ENCODE peak calls at places on chromosomes 7 and 10, in ten cellular contexts. One of them, this sample, is unnamed.
A peak's percentile ranks its signal among the peaks of the same experiment; 100 is the strongest.

GRCh38 chr7:40162516-40162915 is 27.7 kb downstream of the SUGCT start:
- DNase-seq in fibroblast of mammary gland: peak; percentile 24
- DNase-seq in A549: no peak
- DNase-seq in AG04449: no peak
- DNase-seq in neural progenitor cell: no peak
- DNase-seq in A673: no peak
- DNase-seq in cardiac fibroblast: peak; percentile 3
- DNase-seq in stomach: no peak
- DNase-seq in hepatocyte: no peak
- DNase-seq in lower leg skin: no peak
- DNase-seq in this sample: no peak

GRCh38 chr7:50227623-50228618 is 76.6 kb upstream of the IKZF1 start:
- DNase-seq in fibroblast of mammary gland: no peak
- DNase-seq in A549: no peak
- DNase-seq in AG04449: no peak
- DNase-seq in neural progenitor cell: no peak
- DNase-seq in A673: peak; percentile 70
- DNase-seq in cardiac fibroblast: no peak
- DNase-seq in stomach: no peak
- DNase-seq in hepatocyte: no peak
- DNase-seq in lower leg skin: no peak
- DNase-seq in this sample: no peak

GRCh38 chr10:108362306-108362705 is 1197.8 kb upstream of the SORCS1 start:
- DNase-seq in fibroblast of mammary gland: no peak
- DNase-seq in A549: no peak
- DNase-seq in AG04449: no peak
- DNase-seq in neural progenitor cell: no peak
- DNase-seq in A673: no peak
- DNase-seq in cardiac fibroblast: no peak
- DNase-seq in stomach: no peak
- DNase-seq in hepatocyte: no peak
- DNase-seq in lower leg skin: no peak
- DNase-seq in this sample: no peak

GRCh38 chr10:17348111-17349008 is 106.0 kb downstream of the ST8SIA6 start:
- DNase-seq in fibroblast of mammary gland: peak; percentile 91
- DNase-seq in A549: peak; percentile 13
- DNase-seq in AG04449: peak; percentile 26
- DNase-seq in neural progenitor cell: peak; percentile 24
- DNase-seq in A673: peak; percentile 73
- DNase-seq in cardiac fibroblast: peak; percentile 86
- DNase-seq in stomach: no peak
- DNase-seq in hepatocyte: peak; percentile 17
- DNase-seq in lower leg skin: no peak
- DNase-seq in this sample: peak; percentile 42

GRCh38 chr10:3935141-3935540 is 150.1 kb upstream of the KLF6 start:
- DNase-seq in fibroblast of mammary gland: peak; percentile 92
- DNase-seq in A549: no peak
- DNase-seq in AG04449: no peak
- DNase-seq in neural progenitor cell: no peak
- DNase-seq in A673: no peak
- DNase-seq in cardiac fibroblast: peak; percentile 89
- DNase-seq in stomach: no peak
- DNase-seq in hepatocyte: peak; percentile 14
- DNase-seq in lower leg skin: no peak
- DNase-seq in this sample: peak; percentile 16

GRCh38 chr7:129780257-129781127 is 169.0 kb downstream of the NRF1 start:
- DNase-seq in fibroblast of mammary gland: no peak
- DNase-seq in A549: peak; percentile 90
- DNase-seq in AG04449: no peak
- DNase-seq in neural progenitor cell: peak; percentile 71
- DNase-seq in A673: peak; percentile 76
- DNase-seq in cardiac fibroblast: no peak
- DNase-seq in stomach: peak; percentile 91
- DNase-seq in hepatocyte: peak; percentile 92
- DNase-seq in lower leg skin: peak; percentile 63
- DNase-seq in this sample: no peak

GRCh38 chr10:129968937-129969527 is 5.0 kb upstream of the EBF3 start:
- DNase-seq in fibroblast of mammary gland: peak; percentile 52
- DNase-seq in A549: peak; percentile 56
- DNase-seq in AG04449: no peak
- DNase-seq in neural progenitor cell: peak; percentile 89
- DNase-seq in A673: peak; percentile 91
- DNase-seq in cardiac fibroblast: peak; percentile 71
- DNase-seq in stomach: no peak
- DNase-seq in hepatocyte: peak; percentile 81
- DNase-seq in lower leg skin: no peak
- DNase-seq in this sample: no peak

GRCh38 chr7:148698397-148699023 is at the start of gene CUL1:
- DNase-seq in fibroblast of mammary gland: peak; percentile 55
- DNase-seq in A549: peak; percentile 80
- DNase-seq in AG04449: no peak
- DNase-seq in neural progenitor cell: peak; percentile 89
- DNase-seq in A673: peak; percentile 78
- DNase-seq in cardiac fibroblast: peak; percentile 65
- DNase-seq in stomach: peak; percentile 91
- DNase-seq in hepatocyte: peak; percentile 91
- DNase-seq in lower leg skin: peak; percentile 85
- DNase-seq in this sample: no peak

GRCh38 chr10:52004342-52004949 is 305.1 kb upstream of the CSTF2T start:
- DNase-seq in fibroblast of mammary gland: peak; percentile 66
- DNase-seq in A549: peak; percentile 41
- DNase-seq in AG04449: no peak
- DNase-seq in neural progenitor cell: peak; percentile 63
- DNase-seq in A673: peak; percentile 60
- DNase-seq in cardiac fibroblast: peak; percentile 73
- DNase-seq in stomach: no peak
- DNase-seq in hepatocyte: peak; percentile 66
- DNase-seq in lower leg skin: no peak
- DNase-seq in this sample: peak; percentile 3

GRCh38 chr10:128087884-128088695 is 38.1 kb downstream of the MKI67 start:
- DNase-seq in fibroblast of mammary gland: no peak
- DNase-seq in A549: peak; percentile 24
- DNase-seq in AG04449: no peak
- DNase-seq in neural progenitor cell: no peak
- DNase-seq in A673: no peak
- DNase-seq in cardiac fibroblast: no peak
- DNase-seq in stomach: no peak
- DNase-seq in hepatocyte: no peak
- DNase-seq in lower leg skin: no peak
- DNase-seq in this sample: no peak

GRCh38 chr10:778626-779330 is 89.3 kb upstream of the DIP2C start:
- DNase-seq in fibroblast of mammary gland: peak; percentile 16
- DNase-seq in A549: no peak
- DNase-seq in AG04449: no peak
- DNase-seq in neural progenitor cell: no peak
- DNase-seq in A673: no peak
- DNase-seq in cardiac fibroblast: no peak
- DNase-seq in stomach: peak; percentile 16
- DNase-seq in hepatocyte: no peak
- DNase-seq in lower leg skin: no peak
- DNase-seq in this sample: no peak

GRCh38 chr7:6558837-6559236 is 7.6 kb upstream of the GRID2IP start:
- DNase-seq in fibroblast of mammary gland: peak; percentile 53
- DNase-seq in A549: peak; percentile 78
- DNase-seq in AG04449: no peak
- DNase-seq in neural progenitor cell: peak; percentile 53
- DNase-seq in A673: peak; percentile 84
- DNase-seq in cardiac fibroblast: peak; percentile 50
- DNase-seq in stomach: no peak
- DNase-seq in hepatocyte: peak; percentile 49
- DNase-seq in lower leg skin: no peak
- DNase-seq in this sample: no peak

GRCh38 chr7:82950436-82950835 is 212.2 kb downstream of the PCLO start:
- DNase-seq in fibroblast of mammary gland: no peak
- DNase-seq in A549: no peak
- DNase-seq in AG04449: no peak
- DNase-seq in neural progenitor cell: no peak
- DNase-seq in A673: no peak
- DNase-seq in cardiac fibroblast: no peak
- DNase-seq in stomach: no peak
- DNase-seq in hepatocyte: no peak
- DNase-seq in lower leg skin: no peak
- DNase-seq in this sample: no peak

GRCh38 chr7:92963599-92963998 is 127.2 kb upstream of the CDK6 start:
- DNase-seq in fibroblast of mammary gland: no peak
- DNase-seq in A549: no peak
- DNase-seq in AG04449: no peak
- DNase-seq in neural progenitor cell: no peak
- DNase-seq in A673: no peak
- DNase-seq in cardiac fibroblast: no peak
- DNase-seq in stomach: no peak
- DNase-seq in hepatocyte: no peak
- DNase-seq in lower leg skin: no peak
- DNase-seq in this sample: no peak

DNA sequence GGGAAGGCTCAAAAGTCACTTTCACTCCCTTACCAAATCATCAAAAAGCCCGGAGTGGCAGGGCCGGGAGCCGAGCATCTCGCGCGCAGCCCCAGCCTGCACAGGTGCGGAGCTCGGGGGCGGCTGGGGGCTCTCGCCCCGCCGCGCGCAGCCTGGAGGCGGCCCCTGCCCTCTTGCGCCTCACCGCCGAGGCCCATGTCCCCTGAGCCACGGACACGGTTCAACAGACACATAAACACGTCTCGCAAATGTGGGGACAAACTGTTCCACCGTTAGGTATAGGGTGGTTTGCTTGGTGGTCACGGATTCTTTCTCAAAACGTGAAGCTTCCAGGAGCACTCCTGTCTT is 701 bp downstream of the GSAP start:
- DNase-seq in fibroblast of mammary gland: no peak
- DNase-seq in A549: no peak
- DNase-seq in AG04449: no peak
- DNase-seq in neural progenitor cell: peak; percentile 42
- DNase-seq in A673: no peak
- DNase-seq in cardiac fibroblast: no peak
- DNase-seq in stomach: peak; percentile 33
- DNase-seq in hepatocyte: peak; percentile 28
- DNase-seq in lower leg skin: no peak
- DNase-seq in this sample: no peak
- H3K4me3 ChIP-seq in fibroblast of mammary gland: peak overlapping the region; percentile 44
- H3K4me3 ChIP-seq in A549: peak overlapping the region; percentile 65
- H3K4me3 ChIP-seq in AG04449: peak overlapping the region; percentile 62
- H3K4me3 ChIP-seq in neural progenitor cell: peak overlapping the region; percentile 53
- H3K4me3 ChIP-seq in A673: peak overlapping the region; percentile 39
- H3K4me3 ChIP-seq in cardiac fibroblast: peak overlapping the region; percentile 64
- H3K4me3 ChIP-seq in stomach: peak overlapping the region; percentile 87
- H3K4me3 ChIP-seq in hepatocyte: peak overlapping the region; percentile 80
- H3K4me3 ChIP-seq in lower leg skin: peak overlapping the region; percentile 59
- H3K4me3 ChIP-seq in this sample: peak overlapping the region; percentile 68

GRCh38 chr7:95684505-95684904 is 87.8 kb upstream of the DYNC1I1 start:
- DNase-seq in fibroblast of mammary gland: no peak
- DNase-seq in A549: no peak
- DNase-seq in AG04449: no peak
- DNase-seq in neural progenitor cell: no peak
- DNase-seq in A673: no peak
- DNase-seq in cardiac fibroblast: no peak
- DNase-seq in stomach: no peak
- DNase-seq in hepatocyte: no peak
- DNase-seq in lower leg skin: no peak
- DNase-seq in this sample: no peak
- TF ChIP-seq CTCF in fibroblast of mammary gland: no peak
- TF ChIP-seq CTCF in A549: no peak
- TF ChIP-seq CTCF in AG04449: no peak
- TF ChIP-seq CTCF in neural progenitor cell: no peak
- TF ChIP-seq CTCF in A673: no peak
- TF ChIP-seq CTCF in cardiac fibroblast: no peak
- TF ChIP-seq CTCF in stomach: no peak
- TF ChIP-seq CTCF in hepatocyte: no peak
- TF ChIP-seq CTCF in lower leg skin: no peak
- TF ChIP-seq CTCF in this sample: no peak

GRCh38 chr10:103853428-103854264 is 1.7 kb downstream of the SH3PXD2A start:
- DNase-seq in fibroblast of mammary gland: no peak
- DNase-seq in A549: no peak
- DNase-seq in AG04449: no peak
- DNase-seq in neural progenitor cell: no peak
- DNase-seq in A673: no peak
- DNase-seq in cardiac fibroblast: no peak
- DNase-seq in stomach: no peak
- DNase-seq in hepatocyte: no peak
- DNase-seq in lower leg skin: no peak
- DNase-seq in this sample: no peak
- H3K4me3 ChIP-seq in fibroblast of mammary gland: peak overlapping the region; percentile 70
- H3K4me3 ChIP-seq in A549: peak overlapping the region; percentile 79
- H3K4me3 ChIP-seq in AG04449: peak overlapping the region; percentile 76
- H3K4me3 ChIP-seq in neural progenitor cell: peak overlapping the region; percentile 67
- H3K4me3 ChIP-seq in A673: peak overlapping the region; percentile 73
- H3K4me3 ChIP-seq in cardiac fibroblast: peak overlapping the region; percentile 74
- H3K4me3 ChIP-seq in stomach: peak overlapping the region; percentile 64
- H3K4me3 ChIP-seq in hepatocyte: no peak overlapping the region
- H3K4me3 ChIP-seq in lower leg skin: no peak overlapping the region
- H3K4me3 ChIP-seq in this sample: peak overlapping the region; percentile 62

GRCh38 chr7:142537760-142538159 is 211.5 kb upstream of the PRSS1 start:
- DNase-seq in fibroblast of mammary gland: no peak
- DNase-seq in A549: no peak
- DNase-seq in AG04449: no peak
- DNase-seq in neural progenitor cell: no peak
- DNase-seq in A673: no peak
- DNase-seq in cardiac fibroblast: no peak
- DNase-seq in stomach: no peak
- DNase-seq in hepatocyte: no peak
- DNase-seq in lower leg skin: no peak
- DNase-seq in this sample: no peak

GRCh38 chr7:142535123-142535779 is 214.0 kb upstream of the PRSS1 start:
- DNase-seq in fibroblast of mammary gland: peak; percentile 92
- DNase-seq in A549: peak; percentile 76
- DNase-seq in AG04449: no peak
- DNase-seq in neural progenitor cell: peak; percentile 89
- DNase-seq in A673: peak; percentile 80
- DNase-seq in cardiac fibroblast: peak; percentile 90
- DNase-seq in stomach: peak; percentile 50
- DNase-seq in hepatocyte: peak; percentile 82
- DNase-seq in lower leg skin: no peak
- DNase-seq in this sample: no peak

GRCh38 chr7:142534726-142535122 is 214.5 kb upstream of the PRSS1 start:
- DNase-seq in fibroblast of mammary gland: no peak
- DNase-seq in A549: no peak
- DNase-seq in AG04449: no peak
- DNase-seq in neural progenitor cell: no peak
- DNase-seq in A673: no peak
- DNase-seq in cardiac fibroblast: no peak
- DNase-seq in stomach: no peak
- DNase-seq in hepatocyte: no peak
- DNase-seq in lower leg skin: no peak
- DNase-seq in this sample: no peak

GRCh38 chr7:142528608-142529408 is 220.5 kb upstream of the PRSS1 start:
- DNase-seq in fibroblast of mammary gland: no peak
- DNase-seq in A549: no peak
- DNase-seq in AG04449: no peak
- DNase-seq in neural progenitor cell: no peak
- DNase-seq in A673: no peak
- DNase-seq in cardiac fibroblast: no peak
- DNase-seq in stomach: no peak
- DNase-seq in hepatocyte: no peak
- DNase-seq in lower leg skin: no peak
- DNase-seq in this sample: no peak

DNA sequence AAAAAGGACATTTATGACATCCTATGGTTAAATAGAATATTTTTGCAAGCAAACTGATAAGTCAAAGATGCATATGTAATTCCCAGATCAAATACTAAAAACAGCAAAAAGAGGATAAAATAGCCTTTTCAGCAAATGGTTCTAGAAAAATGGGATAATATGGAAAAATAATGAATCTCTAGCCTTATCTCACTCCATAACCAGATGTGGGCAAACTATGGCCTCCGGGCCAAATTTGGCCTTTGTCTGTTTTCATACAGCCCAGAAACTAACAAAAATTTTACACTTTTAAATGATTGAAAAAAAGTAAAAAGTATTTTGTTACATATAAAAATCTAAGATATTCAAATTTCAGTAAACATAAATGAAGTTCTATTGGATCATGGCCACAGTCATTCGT is 215.4 kb upstream of the PRSS1 start:
- DNase-seq in fibroblast of mammary gland: no peak
- DNase-seq in A549: no peak
- DNase-seq in AG04449: no peak
- DNase-seq in neural progenitor cell: no peak
- DNase-seq in A673: no peak
- DNase-seq in cardiac fibroblast: no peak
- DNase-seq in stomach: no peak
- DNase-seq in hepatocyte: no peak
- DNase-seq in lower leg skin: no peak
- DNase-seq in this sample: no peak
- TF ChIP-seq CTCF in fibroblast of mammary gland: no peak
- TF ChIP-seq CTCF in A549: no peak
- TF ChIP-seq CTCF in AG04449: no peak
- TF ChIP-seq CTCF in neural progenitor cell: no peak
- TF ChIP-seq CTCF in A673: no peak
- TF ChIP-seq CTCF in cardiac fibroblast: no peak
- TF ChIP-seq CTCF in stomach: no peak
- TF ChIP-seq CTCF in hepatocyte: no peak
- TF ChIP-seq CTCF in lower leg skin: no peak
- TF ChIP-seq CTCF in this sample: no peak